ENCODE peak calls at places on chromosomes 11 and 22, in four cellular contexts. O is neural crest cell, B is epithelial cell of proximal tubule, L is lower leg skin. K is an unnamed sample.

GRCh38 chr11:124801014-124801413 is 808 bp upstream of the MSANTD2 start:
- DNase-seq in O (no peak), L (no peak), B (no peak), K (peak)

GRCh38 chr22:47167056-47167455 is 404.6 kb downstream of the TBC1D22A start:
- DNase-seq in O (no peak), B (no peak), L (peak), K (no peak)

GRCh38 chr11:62148271-62148980 is 24.6 kb downstream of the INCENP start:
- DNase-seq in L (peak), O (no peak), B (no peak), K (no peak)

GRCh38 chr11:20511982-20512381 is 87.4 kb upstream of the SLC6A5 start:
- DNase-seq in B (no peak), O (no peak), L (no peak), K (no peak)

GRCh38 chr11:80586464-80586863 is 1145.6 kb upstream of the TENM4 start:
- DNase-seq in O (no peak), L (no peak), B (no peak), K (no peak)

GRCh38 chr22:23182289-23183106 is 2.2 kb downstream of the BCR start:
- DNase-seq in B (no peak), O (no peak), L (no peak), K (no peak)

GRCh38 chr11:114307524-114308203 is 11.5 kb downstream of the NNMT start:
- DNase-seq in L (peak), B (no peak), O (no peak), K (peak)

GRCh38 chr22:43643362-43643761 is 168.7 kb downstream of the EFCAB6 start:
- DNase-seq in O (no peak), B (no peak), L (peak), K (no peak)

GRCh38 chr11:108584973-108585372 is 8.6 kb downstream of the EXPH5 start:
- DNase-seq in B (no peak), O (no peak), L (no peak), K (no peak)

GRCh38 chr22:42720263-42721044 is at the start of gene A4GALT:
- DNase-seq in O (no peak), B (no peak), L (no peak), K (peak)

GRCh38 chr11:45045692-45046471 is 95.2 kb upstream of the TP53I11 start:
- DNase-seq in O (no peak), L (peak), B (peak), K (peak)

GRCh38 chr11:121032546-121032945 is 8.6 kb downstream of the TBCEL start:
- DNase-seq in B (no peak), O (no peak), L (no peak), K (no peak)
- TF ChIP-seq CTCF in B (peak), O (no peak), L (no peak), K (no peak)

GRCh38 chr22:50138988-50139387 is 31.5 kb upstream of the PANX2 start:
- DNase-seq in B (no peak), O (no peak), L (no peak), K (no peak)
- TF ChIP-seq CTCF in B (no peak), O (no peak), L (no peak), K (no peak)

DNA sequence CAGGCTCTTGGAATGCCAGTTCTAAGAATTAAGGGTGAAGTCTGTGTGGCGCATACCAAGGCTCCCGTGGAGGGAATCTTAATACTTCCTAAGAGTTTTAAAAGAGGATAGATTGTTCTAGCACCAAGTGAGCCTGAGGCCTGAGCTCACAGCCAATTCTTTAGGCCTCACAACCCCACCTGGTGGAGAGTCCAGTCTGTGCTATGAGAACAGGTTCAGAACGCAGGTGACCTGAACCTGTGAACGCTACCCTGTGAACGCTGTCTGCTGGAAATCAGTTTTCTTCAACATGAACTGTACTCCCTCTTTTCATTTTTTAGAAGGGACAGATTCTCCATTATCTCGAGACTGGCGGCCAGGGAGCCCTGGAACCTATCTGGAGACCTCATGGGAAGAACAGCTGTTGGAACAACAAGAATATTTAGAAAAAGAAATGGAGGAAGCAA is 43.2 kb upstream of the DLAT start:
- DNase-seq in B (peak), O (no peak), L (no peak), K (peak)
- TF ChIP-seq CTCF in B (peak), O (peak), L (no peak), K (peak)

DNA sequence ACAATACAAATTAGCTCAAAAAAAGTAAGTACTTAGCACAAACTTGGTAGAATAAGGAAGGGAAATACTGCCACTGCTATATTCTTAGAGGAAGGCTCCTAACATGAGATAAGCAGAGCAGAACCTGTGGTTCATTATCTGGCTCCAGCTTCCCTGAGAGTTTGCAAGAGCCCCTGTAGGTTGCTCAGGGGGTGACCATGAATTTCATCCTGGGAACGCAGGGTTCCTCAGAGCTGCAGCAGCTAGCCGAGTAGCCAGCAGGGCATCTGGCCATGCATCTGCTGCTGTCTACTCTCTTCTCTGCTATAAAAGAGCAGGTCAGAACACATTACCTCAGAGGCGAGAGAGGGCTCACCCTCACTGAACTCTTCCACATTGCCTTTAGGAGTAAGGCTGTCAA is 67.3 kb downstream of the TRPC6 start:
- DNase-seq in B (no peak), O (no peak), L (no peak), K (no peak)
- TF ChIP-seq CTCF in B (no peak), O (no peak), L (no peak), K (no peak)

DNA sequence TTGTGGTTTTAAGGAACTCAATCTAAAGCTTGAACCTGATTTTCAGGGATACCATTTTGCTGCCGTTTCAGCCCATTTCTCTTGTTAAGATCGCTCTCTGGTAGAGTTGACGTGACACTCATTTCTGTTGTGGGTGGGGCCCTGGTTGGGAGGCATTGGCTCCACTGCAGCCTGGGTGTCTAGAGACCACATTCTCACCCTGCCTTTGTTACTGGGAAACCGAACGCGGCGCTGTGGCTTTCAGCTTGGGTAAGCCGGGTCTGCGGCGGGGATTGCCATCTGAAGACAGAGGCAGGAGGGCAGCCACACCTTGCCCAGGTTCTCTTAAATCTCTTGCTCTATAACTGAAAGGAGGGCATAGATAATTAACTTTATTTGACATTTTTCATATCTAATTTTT is 3.2 kb downstream of the EHF start:
- DNase-seq in B (no peak), L (no peak), O (no peak), K (no peak)
- TF ChIP-seq CTCF in B (no peak), L (no peak), O (no peak), K (no peak)

DNA sequence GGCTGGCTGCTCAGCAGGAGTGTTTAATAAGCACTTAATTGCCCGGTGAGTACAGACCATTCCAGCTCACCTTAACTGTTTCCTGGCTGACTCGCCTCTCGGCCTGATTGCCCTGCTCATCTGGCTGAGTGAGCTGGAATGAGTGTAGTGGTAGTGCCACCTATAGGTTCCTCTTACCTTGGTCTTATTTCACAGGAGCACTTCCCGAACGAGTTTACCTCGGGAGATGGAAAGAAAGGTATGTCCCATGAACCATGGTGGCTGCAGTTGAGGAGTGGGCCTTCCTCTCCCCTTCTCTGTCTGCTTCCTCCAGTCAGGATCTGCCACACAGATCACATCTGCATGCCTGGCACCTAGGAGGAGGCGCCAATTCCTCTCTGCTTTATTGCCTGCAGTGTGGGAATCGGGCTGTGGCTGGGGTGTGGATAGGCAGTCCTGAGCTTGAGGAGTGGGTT is 26.7 kb downstream of the UPB1 start:
- DNase-seq in B (peak), L (no peak), O (no peak), K (peak)
- TF ChIP-seq CTCF in B (peak), L (no peak), O (peak), K (peak)

GRCh38 chr11:59154585-59154984 is 11.9 kb downstream of the FAM111A start:
- DNase-seq in L (no peak), B (no peak), O (no peak), K (no peak)
- TF ChIP-seq CTCF in L (no peak), B (no peak), O (no peak), K (no peak)

DNA sequence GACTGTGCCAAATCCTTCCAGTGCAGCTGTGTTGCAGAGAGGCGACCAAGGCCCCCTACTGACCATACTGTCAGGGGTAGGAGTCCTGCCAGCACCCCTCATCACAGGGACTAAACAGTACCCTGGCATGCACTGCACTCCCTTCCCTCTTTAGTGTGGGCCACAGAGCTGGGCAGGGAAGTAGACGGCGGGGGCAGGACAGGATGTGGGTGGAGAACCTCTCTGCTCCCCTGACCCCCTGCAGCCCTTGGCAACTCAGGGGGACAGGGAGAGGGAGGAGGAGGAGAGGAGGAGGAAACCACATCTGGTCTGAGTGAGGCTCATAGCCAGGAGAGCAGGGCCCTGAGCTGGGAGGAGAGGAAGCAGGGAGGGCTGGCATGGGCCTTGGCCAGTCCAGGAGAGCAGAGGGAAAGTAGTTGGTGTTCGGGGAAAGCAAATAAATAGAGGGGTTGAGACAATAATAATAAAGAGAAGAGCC is 61.7 kb downstream of the RPUSD4 start:
- DNase-seq in L (no peak), B (no peak), O (no peak), K (peak)
- TF ChIP-seq CTCF in L (no peak), B (no peak), O (no peak), K (no peak)